ENCODE peak calls at places on chromosomes 2 and 18, in nine cellular contexts. L is stimulated activated CD8-positive, alpha-beta memory T cell treated with anti-CD3 and anti-CD28 coated beads, Interleukin-4, amount 100 ng/mL, for 1 hour; J is GM13977; Y is posterior vena cava; C is CD8-positive, alpha-beta memory T cell; T is SJSA1; W is fibroblast of lung; M is ELF-1; D is pancreas. K is an unnamed sample.
A peak's percentile ranks its signal among the peaks of the same experiment; 100 is the strongest.

GRCh38 chr2:1550658-1551316 is 137.5 kb downstream of the TPO start:
- DNase-seq in L (peak; percentile 25), J (peak; percentile 84), Y (no peak), C (peak; percentile 51), T (no peak), W (peak; percentile 22), M (peak; percentile 76), D (peak; percentile 68), K (peak; percentile 11)

GRCh38 chr2:46763861-46764260 is 151.7 kb downstream of the MCFD2 start:
- DNase-seq in L (no peak), J (no peak), Y (no peak), C (no peak), T (no peak), W (no peak), M (no peak), D (no peak), K (no peak)

GRCh38 chr18:38362286-38362792 is 796.7 kb upstream of the CELF4 start:
- DNase-seq in L (no peak), J (no peak), Y (no peak), C (no peak), T (no peak), W (no peak), M (no peak), D (no peak), K (no peak)

GRCh38 chr2:206088248-206088647 is 2.3 kb upstream of the INO80D start:
- DNase-seq in L (no peak), J (no peak), Y (no peak), C (no peak), T (no peak), W (no peak), M (no peak), D (no peak), K (no peak)

GRCh38 chr2:75055820-75056675 is 97.6 kb downstream of the POLE4 start:
- DNase-seq in L (no peak), J (peak; percentile 44), Y (no peak), C (no peak), T (peak; percentile 79), W (peak; percentile 95), M (peak; percentile 94), D (no peak), K (no peak)

GRCh38 chr18:79434611-79435010 is 38.9 kb downstream of the NFATC1 start:
- DNase-seq in L (no peak), J (no peak), Y (no peak), C (no peak), T (no peak), W (no peak), M (no peak), D (no peak), K (no peak)

GRCh38 chr18:59553273-59553672 is 143.9 kb downstream of the CCBE1 start:
- DNase-seq in L (no peak), J (no peak), Y (no peak), C (no peak), T (no peak), W (no peak), M (no peak), D (no peak), K (no peak)

GRCh38 chr18:41513438-41513837 is 441.6 kb upstream of the PIK3C3 start:
- DNase-seq in L (no peak), J (no peak), Y (no peak), C (no peak), T (no peak), W (no peak), M (no peak), D (no peak), K (no peak)

GRCh38 chr18:79714531-79715240 is 35.1 kb downstream of the CTDP1 start:
- DNase-seq in L (no peak), J (no peak), Y (no peak), C (no peak), T (no peak), W (no peak), M (no peak), D (no peak), K (no peak)